ENCODE peak calls at places on chromosomes 11 and 22, in five cellular contexts. O is H1, Y is K562, H is GM12878, Z is GM12891. S is an unnamed sample.

GRCh38 chr11:31133064-31133463 is 236.5 kb downstream of the DCDC1 start:
- DNase-seq in Z (no peak), H (no peak), O (no peak), Y (no peak), S (no peak)

GRCh38 chr11:34583818-34584217 is 37.1 kb upstream of the EHF start:
- DNase-seq in Z (no peak), O (no peak), H (no peak), Y (no peak), S (no peak)

GRCh38 chr11:75969626-75970308 is 154.8 kb downstream of the UVRAG start:
- DNase-seq in Y (no peak), O (no peak), Z (no peak), H (no peak), S (no peak)

GRCh38 chr11:7561562-7561961 is 47.8 kb downstream of the PPFIBP2 start:
- DNase-seq in O (no peak), Y (no peak), Z (no peak), H (no peak), S (no peak)

GRCh38 chr11:2742611-2743426 is 43.0 kb upstream of the KCNQ1OT1 start:
- DNase-seq in H (no peak), Z (no peak), O (no peak), Y (no peak), S (no peak)

GRCh38 chr22:25318081-25318823 is 98.8 kb downstream of the CRYBB2 start:
- DNase-seq in H (no peak), Z (no peak), Y (no peak), O (no peak), S (no peak)

GRCh38 chr22:44091021-44091721 is 67.1 kb downstream of the PARVB start:
- DNase-seq in Y (peak; percentile 20), Z (no peak), O (no peak), H (no peak), S (no peak)

GRCh38 chr11:126945319-126945718 is 55.3 kb downstream of the KIRREL3 start:
- DNase-seq in Z (no peak), O (no peak), H (no peak), Y (no peak), S (no peak)

GRCh38 chr11:35321532-35322320 is 97.6 kb downstream of the SLC1A2 start:
- DNase-seq in O (no peak), H (no peak), Y (no peak), Z (no peak), S (no peak)

GRCh38 chr11:68049509-68050370 is 10.9 kb downstream of the TCIRG1 start:
- DNase-seq in O (no peak), Y (no peak), H (no peak), Z (no peak), S (no peak)

GRCh38 chr11:77259681-77260080 is 41.8 kb downstream of the GDPD4 start:
- DNase-seq in H (no peak), Z (no peak), O (no peak), Y (no peak), S (no peak)

GRCh38 chr11:3132831-3133455 is 32.2 kb downstream of the OSBPL5 start:
- DNase-seq in O (no peak), H (no peak), Y (no peak), Z (no peak), S (no peak)

GRCh38 chr22:31339148-31339832 is 6.9 kb downstream of the PATZ1 start:
- DNase-seq in Y (no peak), Z (no peak), H (no peak), O (no peak), S (no peak)

GRCh38 chr11:118896921-118897591 is 13.4 kb downstream of the CXCR5 start:
- DNase-seq in O (no peak), Z (no peak), Y (no peak), H (no peak), S (no peak)

GRCh38 chr22:49104434-49104833 is 723.2 kb downstream of the BRD1 start:
- DNase-seq in Y (no peak), H (no peak), O (no peak), Z (no peak), S (no peak)
- TF ChIP-seq POLR2A in Y (no peak), H (no peak), O (no peak), Z (no peak), S (no peak)

GRCh38 chr11:92284558-92284957 is 59.9 kb downstream of the FAT3 start:
- DNase-seq in O (no peak), Y (no peak), H (no peak), Z (no peak), S (no peak)
- TF ChIP-seq TAF1 in O (no peak), Y (no peak), H (no peak), Z (no peak), S (no peak)

DNA sequence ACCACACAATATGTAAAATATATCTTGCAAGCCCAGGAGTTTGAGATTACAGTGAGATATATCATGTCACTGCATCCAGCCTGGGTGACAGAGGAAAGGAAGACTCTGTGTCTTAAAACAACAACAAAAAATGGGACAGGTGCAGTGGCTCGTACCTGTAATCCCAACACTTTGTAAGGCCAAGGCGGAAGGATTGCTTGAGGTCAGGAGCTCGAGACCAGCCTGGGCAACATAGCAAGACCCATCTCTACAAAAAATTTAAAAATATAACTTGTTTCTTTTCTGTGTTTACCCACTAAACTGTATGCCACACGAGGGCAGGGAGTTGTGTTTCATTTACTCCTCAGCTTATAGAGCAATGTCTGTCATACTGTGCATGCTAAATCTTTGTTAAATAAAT is 3.1 kb downstream of the ZNF280A start:
- DNase-seq in Y (no peak), Z (no peak), O (no peak), H (no peak), S (no peak)
- TF ChIP-seq POLR2A in Y (no peak), Z (no peak), O (no peak), H (no peak), S (no peak)

DNA sequence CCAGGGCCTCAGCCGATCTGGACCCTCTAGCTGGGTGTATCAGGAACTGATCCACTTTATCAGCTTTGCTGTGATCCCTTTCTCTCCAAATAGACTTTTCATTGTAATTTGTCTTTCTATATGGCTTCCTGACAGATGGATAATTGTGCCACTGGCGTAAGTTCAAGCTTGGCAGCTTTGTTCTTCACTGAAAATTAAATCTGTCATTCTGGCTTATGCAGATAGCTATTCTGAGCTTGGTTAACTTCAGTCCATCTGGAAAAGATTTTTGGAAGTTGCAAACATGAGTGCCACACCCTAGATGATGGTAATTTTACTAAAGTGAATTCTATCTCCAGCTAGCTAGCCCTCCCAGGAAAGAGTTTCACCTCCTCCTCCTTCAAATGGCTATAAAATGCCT is 8.1 kb downstream of the OR5A2 start:
- DNase-seq in Z (no peak), O (no peak), Y (no peak), H (no peak), S (no peak)
- TF ChIP-seq TAF1 in Z (no peak), O (no peak), Y (no peak), H (no peak), S (no peak)

GRCh38 chr11:117874910-117875396 is 1.5 kb downstream of the FXYD6 start:
- DNase-seq in H (no peak), Y (no peak), O (no peak), Z (no peak), S (no peak)

GRCh38 chr11:117876049-117876340 is 463 bp downstream of the FXYD6 start:
- DNase-seq in H (no peak), Y (no peak), O (no peak), Z (no peak), S (no peak)

GRCh38 chr11:117877120-117877784 is 794 bp upstream of the FXYD6 start:
- DNase-seq in Y (no peak), H (no peak), O (no peak), Z (no peak), S (no peak)

GRCh38 chr11:117875397-117876048 is 935 bp downstream of the FXYD6 start:
- DNase-seq in O (peak; percentile 59), Y (no peak), Z (no peak), H (no peak), S (no peak)

DNA sequence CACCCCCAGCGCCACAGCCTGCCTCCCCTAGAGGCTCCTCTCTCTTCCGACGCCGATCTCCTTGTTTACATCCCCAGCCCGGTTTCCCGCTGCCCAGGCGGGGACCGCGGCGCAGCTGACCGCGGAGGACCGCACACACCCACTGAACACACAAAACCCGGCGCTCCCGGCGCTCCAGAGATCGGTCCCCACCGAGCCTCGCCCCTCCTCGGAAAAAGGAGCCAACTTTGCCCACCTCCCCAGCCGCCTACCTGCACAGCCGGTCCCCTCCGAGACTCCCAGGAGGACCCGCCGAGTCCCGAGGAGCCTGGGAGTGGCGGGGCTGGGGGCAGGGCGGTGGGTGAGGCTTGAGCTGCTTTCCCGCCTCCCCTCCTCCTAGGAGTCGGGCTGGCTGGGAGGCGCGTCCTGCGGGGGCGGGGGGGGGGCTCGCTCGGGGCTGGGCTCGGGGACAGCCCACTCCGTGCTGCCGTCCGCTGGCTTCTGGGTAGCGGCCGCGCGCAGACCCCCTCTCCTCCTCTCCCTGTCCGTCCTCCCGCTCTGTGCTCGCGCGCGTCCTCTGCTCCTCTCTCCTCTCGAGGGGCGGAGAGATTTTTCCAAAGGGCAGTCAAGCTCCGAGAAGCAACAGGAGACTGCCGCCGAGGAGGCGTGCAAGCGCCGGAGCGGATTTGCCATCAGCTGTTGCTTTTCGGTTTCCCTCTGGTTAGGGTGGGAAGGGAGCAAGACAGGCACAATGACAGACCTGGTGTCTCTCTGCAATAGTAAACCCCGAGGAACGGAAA is at the start of gene FXYD6:
- DNase-seq in O (peak; percentile 78), Z (no peak), Y (peak; percentile 60), H (no peak), S (no peak)
- TF ChIP-seq POLR2A in O (no peak), Z (no peak), Y (no peak), H (no peak), S (no peak)

DNA sequence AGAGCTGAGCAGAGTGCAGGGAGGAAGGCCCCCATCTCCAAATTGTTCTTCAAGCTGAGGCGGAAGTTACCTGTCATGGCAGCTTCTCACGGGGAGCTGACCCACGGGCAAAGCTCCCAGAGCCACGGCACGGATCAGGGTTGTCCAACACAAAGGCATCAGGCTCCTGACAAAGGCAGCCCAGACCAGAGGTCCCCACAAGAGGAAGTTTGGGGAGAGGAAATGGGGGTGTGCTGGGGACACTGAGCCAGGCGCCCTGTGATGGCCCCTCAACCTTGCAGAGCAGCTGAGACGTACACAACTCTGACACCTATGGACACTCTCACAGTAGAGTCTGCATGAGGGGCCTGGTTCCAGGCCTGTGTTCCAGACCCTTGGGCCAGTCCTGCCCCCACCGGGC is 95.6 kb downstream of the CTTN start:
- DNase-seq in H (no peak), Y (no peak), O (no peak), Z (no peak), S (no peak)
- TF ChIP-seq TAF1 in H (no peak), Y (no peak), O (no peak), Z (no peak), S (no peak)

GRCh38 chr11:131231317-131231716 is 139.1 kb upstream of the NTM start:
- DNase-seq in O (no peak), Z (no peak), H (no peak), Y (no peak), S (no peak)
- TF ChIP-seq POLR2A in O (no peak), Z (no peak), H (no peak), Y (no peak), S (no peak)

GRCh38 chr11:45444796-45445195 is 158.7 kb upstream of the SYT13 start:
- DNase-seq in O (no peak), H (no peak), Y (no peak), Z (no peak), S (no peak)
- TF ChIP-seq TAF1 in O (no peak), H (no peak), Y (no peak), Z (no peak), S (no peak)

S was measured in GM12892.